ENCODE peak calls at places on chromosome 18, in nine cellular contexts. One of them, this sample, is unnamed.

GRCh38 chr18:41347057-41347456 is 608.0 kb upstream of the PIK3C3 start:
- DNase-seq in adrenal gland: no peak
- DNase-seq in GM06990: no peak
- DNase-seq in BE2C: no peak
- DNase-seq in choroid plexus epithelial cell: peak
- DNase-seq in fibroblast of mammary gland: no peak
- DNase-seq in psoas muscle: no peak
- DNase-seq in astrocyte: peak
- DNase-seq in lung: no peak
- DNase-seq in this sample: no peak

GRCh38 chr18:12246849-12247808 is 7.0 kb upstream of the CIDEA start:
- DNase-seq in adrenal gland: no peak
- DNase-seq in GM06990: no peak
- DNase-seq in BE2C: no peak
- DNase-seq in choroid plexus epithelial cell: peak
- DNase-seq in fibroblast of mammary gland: no peak
- DNase-seq in psoas muscle: peak
- DNase-seq in astrocyte: no peak
- DNase-seq in lung: no peak
- DNase-seq in this sample: no peak

GRCh38 chr18:23495723-23496440 is 7.4 kb upstream of the RMC1 start:
- DNase-seq in adrenal gland: no peak
- DNase-seq in GM06990: no peak
- DNase-seq in BE2C: no peak
- DNase-seq in choroid plexus epithelial cell: no peak
- DNase-seq in fibroblast of mammary gland: no peak
- DNase-seq in psoas muscle: no peak
- DNase-seq in astrocyte: no peak
- DNase-seq in lung: no peak
- DNase-seq in this sample: no peak

GRCh38 chr18:13611616-13612110 is 114.7 kb downstream of the FAM210A start:
- DNase-seq in adrenal gland: peak
- DNase-seq in GM06990: no peak
- DNase-seq in BE2C: no peak
- DNase-seq in choroid plexus epithelial cell: peak
- DNase-seq in fibroblast of mammary gland: peak
- DNase-seq in psoas muscle: peak
- DNase-seq in astrocyte: peak
- DNase-seq in lung: no peak
- DNase-seq in this sample: no peak

GRCh38 chr18:50013363-50014138 is 181.4 kb downstream of the MYO5B start:
- DNase-seq in adrenal gland: no peak
- DNase-seq in GM06990: no peak
- DNase-seq in BE2C: no peak
- DNase-seq in choroid plexus epithelial cell: peak
- DNase-seq in fibroblast of mammary gland: peak
- DNase-seq in psoas muscle: no peak
- DNase-seq in astrocyte: peak
- DNase-seq in lung: no peak
- DNase-seq in this sample: no peak

GRCh38 chr18:79715280-79715679 is 35.7 kb downstream of the CTDP1 start:
- DNase-seq in adrenal gland: no peak
- DNase-seq in GM06990: no peak
- DNase-seq in BE2C: no peak
- DNase-seq in choroid plexus epithelial cell: no peak
- DNase-seq in fibroblast of mammary gland: no peak
- DNase-seq in psoas muscle: no peak
- DNase-seq in astrocyte: no peak
- DNase-seq in lung: no peak
- DNase-seq in this sample: no peak

GRCh38 chr18:79245517-79246001 is 150.2 kb upstream of the NFATC1 start:
- DNase-seq in adrenal gland: no peak
- DNase-seq in GM06990: no peak
- DNase-seq in BE2C: no peak
- DNase-seq in choroid plexus epithelial cell: no peak
- DNase-seq in fibroblast of mammary gland: peak
- DNase-seq in psoas muscle: no peak
- DNase-seq in astrocyte: no peak
- DNase-seq in lung: no peak
- DNase-seq in this sample: no peak

GRCh38 chr18:56615738-56616520 is 22.5 kb downstream of the TXNL1 start:
- DNase-seq in adrenal gland: no peak
- DNase-seq in GM06990: no peak
- DNase-seq in BE2C: no peak
- DNase-seq in choroid plexus epithelial cell: peak
- DNase-seq in fibroblast of mammary gland: no peak
- DNase-seq in psoas muscle: no peak
- DNase-seq in astrocyte: no peak
- DNase-seq in lung: peak
- DNase-seq in this sample: no peak

GRCh38 chr18:56532176-56532840 is 106.1 kb downstream of the TXNL1 start:
- DNase-seq in adrenal gland: no peak
- DNase-seq in GM06990: peak
- DNase-seq in BE2C: no peak
- DNase-seq in choroid plexus epithelial cell: no peak
- DNase-seq in fibroblast of mammary gland: peak
- DNase-seq in psoas muscle: no peak
- DNase-seq in astrocyte: peak
- DNase-seq in lung: no peak
- DNase-seq in this sample: peak

GRCh38 chr18:76817888-76818611 is 4.3 kb upstream of the ZNF236 start:
- DNase-seq in adrenal gland: no peak
- DNase-seq in GM06990: no peak
- DNase-seq in BE2C: no peak
- DNase-seq in choroid plexus epithelial cell: no peak
- DNase-seq in fibroblast of mammary gland: no peak
- DNase-seq in psoas muscle: no peak
- DNase-seq in astrocyte: no peak
- DNase-seq in lung: no peak
- DNase-seq in this sample: no peak

GRCh38 chr18:32355896-32356295 is 114.8 kb downstream of the GAREM1 start:
- DNase-seq in adrenal gland: no peak
- DNase-seq in GM06990: no peak
- DNase-seq in BE2C: no peak
- DNase-seq in choroid plexus epithelial cell: peak
- DNase-seq in fibroblast of mammary gland: peak
- DNase-seq in psoas muscle: no peak
- DNase-seq in astrocyte: peak
- DNase-seq in lung: no peak
- DNase-seq in this sample: no peak

GRCh38 chr18:35030234-35030989 is 10.8 kb upstream of the MAPRE2 start:
- DNase-seq in adrenal gland: no peak
- DNase-seq in GM06990: no peak
- DNase-seq in BE2C: no peak
- DNase-seq in choroid plexus epithelial cell: no peak
- DNase-seq in fibroblast of mammary gland: no peak
- DNase-seq in psoas muscle: no peak
- DNase-seq in astrocyte: no peak
- DNase-seq in lung: no peak
- DNase-seq in this sample: no peak

GRCh38 chr18:32767400-32767799 is 5.4 kb downstream of the KLHL14 start:
- DNase-seq in adrenal gland: no peak
- DNase-seq in GM06990: no peak
- DNase-seq in BE2C: no peak
- DNase-seq in choroid plexus epithelial cell: no peak
- DNase-seq in fibroblast of mammary gland: no peak
- DNase-seq in psoas muscle: no peak
- DNase-seq in astrocyte: no peak
- DNase-seq in lung: no peak
- DNase-seq in this sample: no peak

GRCh38 chr18:21689736-21690135 is 14.8 kb downstream of the ABHD3 start:
- DNase-seq in adrenal gland: no peak
- DNase-seq in GM06990: no peak
- DNase-seq in BE2C: no peak
- DNase-seq in choroid plexus epithelial cell: no peak
- DNase-seq in fibroblast of mammary gland: no peak
- DNase-seq in psoas muscle: no peak
- DNase-seq in astrocyte: no peak
- DNase-seq in lung: no peak
- DNase-seq in this sample: no peak

GRCh38 chr18:46469186-46469915 is 187.7 kb downstream of the LOXHD1 start:
- DNase-seq in adrenal gland: no peak
- DNase-seq in GM06990: no peak
- DNase-seq in BE2C: no peak
- DNase-seq in choroid plexus epithelial cell: peak
- DNase-seq in fibroblast of mammary gland: no peak
- DNase-seq in psoas muscle: no peak
- DNase-seq in astrocyte: peak
- DNase-seq in lung: no peak
- DNase-seq in this sample: no peak

DNA sequence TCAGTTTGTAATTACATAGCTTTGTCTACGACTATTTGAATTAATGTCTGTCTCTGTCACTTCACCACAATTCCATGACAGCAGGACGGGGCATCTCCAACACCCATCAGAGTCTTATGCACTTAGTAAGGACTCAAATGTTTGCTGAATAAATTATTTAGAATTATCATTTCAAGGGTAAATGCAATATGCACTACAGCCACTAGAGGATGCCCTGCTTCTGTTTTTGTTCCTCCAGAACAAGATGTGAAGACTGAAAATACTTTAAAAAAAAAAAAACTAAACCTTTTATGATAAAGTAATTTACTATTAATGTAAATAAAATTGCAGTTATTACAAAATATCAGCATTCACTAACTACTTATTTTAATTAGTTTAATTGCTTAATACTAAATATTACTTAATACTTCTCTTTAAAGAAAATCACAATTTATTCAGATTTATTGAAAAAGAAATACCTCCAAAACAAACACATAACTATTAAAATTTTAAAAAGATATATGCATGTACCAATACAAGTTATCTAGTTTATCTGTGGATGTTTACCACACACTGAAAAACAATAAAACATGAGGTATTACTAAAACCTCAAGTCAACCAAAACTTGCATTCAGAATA is 3.2 kb downstream of the PIGN start:
- DNase-seq in adrenal gland: no peak
- DNase-seq in GM06990: no peak
- DNase-seq in BE2C: peak
- DNase-seq in choroid plexus epithelial cell: peak
- DNase-seq in fibroblast of mammary gland: peak
- DNase-seq in psoas muscle: no peak
- DNase-seq in astrocyte: peak
- DNase-seq in lung: peak
- DNase-seq in this sample: peak
- TF ChIP-seq CTCF in adrenal gland: peak
- TF ChIP-seq CTCF in GM06990: peak
- TF ChIP-seq CTCF in BE2C: peak
- TF ChIP-seq CTCF in choroid plexus epithelial cell: peak
- TF ChIP-seq CTCF in fibroblast of mammary gland: peak
- TF ChIP-seq CTCF in psoas muscle: peak
- TF ChIP-seq CTCF in astrocyte: peak
- TF ChIP-seq CTCF in lung: peak
- TF ChIP-seq CTCF in this sample: peak

DNA sequence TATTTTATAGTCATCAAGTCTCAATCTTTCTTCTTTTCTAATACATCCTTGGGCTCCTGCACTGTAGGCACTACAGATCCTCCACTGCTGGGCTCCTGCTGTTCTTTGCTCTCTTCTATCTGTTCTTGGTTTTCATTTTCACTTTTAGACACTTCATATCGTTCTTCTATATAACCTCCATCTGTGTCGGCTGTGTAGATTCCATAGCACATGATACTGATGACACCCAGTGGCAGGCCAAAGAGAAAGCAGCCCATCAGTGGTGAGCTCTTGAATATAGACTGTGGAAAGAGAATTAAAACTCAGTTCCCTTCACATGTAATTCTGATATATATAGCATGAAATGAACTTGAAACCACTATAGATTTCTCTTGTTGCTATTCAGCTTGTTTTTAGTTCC is 38.0 kb downstream of the TMX3 start:
- DNase-seq in adrenal gland: no peak
- DNase-seq in GM06990: no peak
- DNase-seq in BE2C: no peak
- DNase-seq in choroid plexus epithelial cell: peak
- DNase-seq in fibroblast of mammary gland: peak
- DNase-seq in psoas muscle: no peak
- DNase-seq in astrocyte: no peak
- DNase-seq in lung: no peak
- DNase-seq in this sample: no peak
- TF ChIP-seq CTCF in adrenal gland: no peak
- TF ChIP-seq CTCF in GM06990: peak
- TF ChIP-seq CTCF in BE2C: no peak
- TF ChIP-seq CTCF in choroid plexus epithelial cell: peak
- TF ChIP-seq CTCF in fibroblast of mammary gland: peak
- TF ChIP-seq CTCF in psoas muscle: no peak
- TF ChIP-seq CTCF in astrocyte: no peak
- TF ChIP-seq CTCF in lung: no peak
- TF ChIP-seq CTCF in this sample: peak

DNA sequence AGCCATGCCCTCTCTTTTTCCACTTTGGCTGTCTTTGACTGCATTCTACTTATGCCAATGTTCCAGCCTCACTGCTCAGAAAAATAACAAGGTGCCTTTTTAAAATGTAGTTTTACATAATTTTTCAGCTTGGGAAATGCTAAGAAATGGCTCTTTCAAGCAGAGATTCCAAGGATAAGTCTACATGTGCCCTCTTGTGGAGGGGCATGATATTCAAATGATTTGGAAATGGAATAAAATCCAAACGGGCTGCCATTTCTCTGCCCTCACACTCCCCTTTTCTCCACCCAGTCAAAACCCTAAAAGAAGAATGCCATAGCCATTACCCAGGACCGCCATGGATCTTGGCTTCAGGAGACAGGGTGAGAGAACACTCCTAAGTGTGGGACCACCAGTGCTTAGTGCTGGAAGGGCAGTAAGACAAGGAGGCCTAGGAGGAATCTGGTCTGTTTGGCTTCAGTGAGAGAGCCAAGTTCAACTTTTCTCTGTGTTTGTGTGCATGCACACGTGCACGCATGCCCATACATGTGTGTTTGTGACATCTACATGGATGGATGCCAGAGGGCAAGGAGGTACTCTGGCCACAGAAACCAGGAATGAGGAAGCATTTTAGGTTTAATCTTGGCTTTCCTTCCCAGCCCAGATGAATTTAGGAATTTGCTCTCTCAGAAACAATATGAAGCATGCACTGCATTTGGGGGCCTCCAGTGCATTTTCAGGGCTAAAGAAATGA is 174.0 kb upstream of the SLC14A2 start:
- DNase-seq in adrenal gland: no peak
- DNase-seq in GM06990: no peak
- DNase-seq in BE2C: no peak
- DNase-seq in choroid plexus epithelial cell: peak
- DNase-seq in fibroblast of mammary gland: peak
- DNase-seq in psoas muscle: no peak
- DNase-seq in astrocyte: no peak
- DNase-seq in lung: no peak
- DNase-seq in this sample: no peak
- TF ChIP-seq CTCF in adrenal gland: peak
- TF ChIP-seq CTCF in GM06990: no peak
- TF ChIP-seq CTCF in BE2C: peak
- TF ChIP-seq CTCF in choroid plexus epithelial cell: peak
- TF ChIP-seq CTCF in fibroblast of mammary gland: peak
- TF ChIP-seq CTCF in psoas muscle: peak
- TF ChIP-seq CTCF in astrocyte: peak
- TF ChIP-seq CTCF in lung: no peak
- TF ChIP-seq CTCF in this sample: no peak

DNA sequence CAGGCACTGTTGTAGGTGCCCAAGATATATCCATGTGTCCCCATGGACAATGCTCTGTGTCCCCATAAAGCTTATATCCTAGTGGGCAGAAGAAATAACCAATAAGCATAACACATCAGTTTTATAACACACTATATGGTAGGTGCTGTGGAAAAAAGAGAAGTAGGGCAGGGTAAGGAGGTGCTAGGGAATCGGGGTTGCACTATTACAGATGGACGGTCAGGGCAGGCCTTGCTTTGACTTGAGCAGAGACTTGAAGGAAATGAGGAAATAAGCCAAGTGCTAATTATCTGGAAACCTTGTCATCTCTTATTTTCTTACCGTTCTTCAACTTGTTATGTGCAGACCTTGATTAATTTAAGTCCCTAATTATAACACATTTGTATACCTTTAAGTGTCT is 82.0 kb downstream of the PHLPP1 start:
- DNase-seq in adrenal gland: no peak
- DNase-seq in GM06990: no peak
- DNase-seq in BE2C: no peak
- DNase-seq in choroid plexus epithelial cell: no peak
- DNase-seq in fibroblast of mammary gland: no peak
- DNase-seq in psoas muscle: no peak
- DNase-seq in astrocyte: no peak
- DNase-seq in lung: no peak
- DNase-seq in this sample: no peak
- TF ChIP-seq CTCF in adrenal gland: no peak
- TF ChIP-seq CTCF in GM06990: no peak
- TF ChIP-seq CTCF in BE2C: no peak
- TF ChIP-seq CTCF in choroid plexus epithelial cell: no peak
- TF ChIP-seq CTCF in fibroblast of mammary gland: no peak
- TF ChIP-seq CTCF in psoas muscle: no peak
- TF ChIP-seq CTCF in astrocyte: no peak
- TF ChIP-seq CTCF in lung: no peak
- TF ChIP-seq CTCF in this sample: no peak